ENCODE peak calls at places on chromosomes 3 and 15, in nine cellular contexts. One of them, this sample, is unnamed.
A peak's percentile ranks its signal among the peaks of the same experiment; 100 is the strongest.

GRCh38 chr3:140311428-140311827 is 366.4 kb upstream of the TRIM42 start:
- DNase-seq in heart right ventricle: no peak
- DNase-seq in mucosa of descending colon: peak; percentile 28
- DNase-seq in neural crest cell: no peak
- DNase-seq in Peyer's patch: no peak
- DNase-seq in heart left ventricle: no peak
- DNase-seq in GM12865: no peak
- DNase-seq in A549: no peak
- DNase-seq in BJ: no peak
- DNase-seq in this sample: no peak

GRCh38 chr3:116314476-116314875 is 130.8 kb downstream of the LSAMP start:
- DNase-seq in GM12865: no peak
- DNase-seq in mucosa of descending colon: no peak
- DNase-seq in A549: no peak
- DNase-seq in Peyer's patch: no peak
- DNase-seq in heart right ventricle: no peak
- DNase-seq in heart left ventricle: no peak
- DNase-seq in neural crest cell: no peak
- DNase-seq in BJ: no peak
- DNase-seq in this sample: no peak

GRCh38 chr15:34583399-34584320 is at the start of gene GOLGA8B:
- DNase-seq in neural crest cell: peak; percentile 55
- DNase-seq in heart left ventricle: peak; percentile 75
- DNase-seq in mucosa of descending colon: peak; percentile 80
- DNase-seq in BJ: no peak
- DNase-seq in GM12865: peak; percentile 88
- DNase-seq in heart right ventricle: peak; percentile 23
- DNase-seq in A549: peak; percentile 79
- DNase-seq in Peyer's patch: peak; percentile 84
- DNase-seq in this sample: no peak

GRCh38 chr15:25481208-25481862 is 42.5 kb upstream of the UBE3A start:
- DNase-seq in A549: no peak
- DNase-seq in heart right ventricle: no peak
- DNase-seq in neural crest cell: no peak
- DNase-seq in mucosa of descending colon: peak; percentile 28
- DNase-seq in GM12865: no peak
- DNase-seq in Peyer's patch: no peak
- DNase-seq in BJ: no peak
- DNase-seq in heart left ventricle: no peak
- DNase-seq in this sample: no peak

GRCh38 chr15:90141646-90142045 is 39.4 kb upstream of the IDH2 start:
- DNase-seq in neural crest cell: no peak
- DNase-seq in A549: no peak
- DNase-seq in heart right ventricle: no peak
- DNase-seq in BJ: no peak
- DNase-seq in heart left ventricle: no peak
- DNase-seq in Peyer's patch: no peak
- DNase-seq in mucosa of descending colon: no peak
- DNase-seq in GM12865: no peak
- DNase-seq in this sample: no peak

GRCh38 chr3:156181509-156181908 is 61.1 kb downstream of the KCNAB1 start:
- DNase-seq in GM12865: no peak
- DNase-seq in mucosa of descending colon: no peak
- DNase-seq in Peyer's patch: no peak
- DNase-seq in heart left ventricle: no peak
- DNase-seq in A549: peak; percentile 4
- DNase-seq in BJ: no peak
- DNase-seq in neural crest cell: no peak
- DNase-seq in heart right ventricle: no peak
- DNase-seq in this sample: no peak

GRCh38 chr3:115512565-115513410 is 110.5 kb upstream of the GAP43 start:
- DNase-seq in GM12865: peak; percentile 11
- DNase-seq in mucosa of descending colon: no peak
- DNase-seq in BJ: no peak
- DNase-seq in Peyer's patch: no peak
- DNase-seq in heart left ventricle: peak; percentile 61
- DNase-seq in A549: peak; percentile 11
- DNase-seq in neural crest cell: peak; percentile 46
- DNase-seq in heart right ventricle: no peak
- DNase-seq in this sample: no peak

GRCh38 chr3:180280601-180281000 is 243.9 kb upstream of the PEX5L start:
- DNase-seq in neural crest cell: no peak
- DNase-seq in A549: no peak
- DNase-seq in mucosa of descending colon: no peak
- DNase-seq in Peyer's patch: no peak
- DNase-seq in heart left ventricle: no peak
- DNase-seq in GM12865: no peak
- DNase-seq in BJ: no peak
- DNase-seq in heart right ventricle: no peak
- DNase-seq in this sample: no peak

GRCh38 chr15:28921925-28922711 is 36.3 kb downstream of the APBA2 start:
- DNase-seq in BJ: no peak
- DNase-seq in heart left ventricle: no peak
- DNase-seq in heart right ventricle: no peak
- DNase-seq in A549: no peak
- DNase-seq in mucosa of descending colon: no peak
- DNase-seq in Peyer's patch: no peak
- DNase-seq in GM12865: no peak
- DNase-seq in neural crest cell: no peak
- DNase-seq in this sample: no peak

GRCh38 chr3:124676236-124676635 is 54.0 kb upstream of the UMPS start:
- DNase-seq in neural crest cell: no peak
- DNase-seq in heart right ventricle: no peak
- DNase-seq in mucosa of descending colon: no peak
- DNase-seq in A549: no peak
- DNase-seq in BJ: no peak
- DNase-seq in GM12865: no peak
- DNase-seq in heart left ventricle: no peak
- DNase-seq in Peyer's patch: no peak
- DNase-seq in this sample: peak; percentile 4

GRCh38 chr15:95826831-95827230 is 503.7 kb upstream of the NR2F2 start:
- DNase-seq in BJ: no peak
- DNase-seq in A549: no peak
- DNase-seq in neural crest cell: no peak
- DNase-seq in heart right ventricle: no peak
- DNase-seq in mucosa of descending colon: no peak
- DNase-seq in heart left ventricle: no peak
- DNase-seq in Peyer's patch: no peak
- DNase-seq in GM12865: peak; percentile 44
- DNase-seq in this sample: no peak

GRCh38 chr3:89179355-89179997 is 72.1 kb downstream of the EPHA3 start:
- DNase-seq in mucosa of descending colon: no peak
- DNase-seq in neural crest cell: no peak
- DNase-seq in heart right ventricle: no peak
- DNase-seq in heart left ventricle: no peak
- DNase-seq in BJ: no peak
- DNase-seq in A549: no peak
- DNase-seq in Peyer's patch: no peak
- DNase-seq in GM12865: peak; percentile 84
- DNase-seq in this sample: no peak

GRCh38 chr15:90845201-90845949 is 23.0 kb upstream of the FURIN start:
- DNase-seq in heart left ventricle: no peak
- DNase-seq in GM12865: peak; percentile 70
- DNase-seq in heart right ventricle: no peak
- DNase-seq in A549: peak; percentile 60
- DNase-seq in Peyer's patch: no peak
- DNase-seq in neural crest cell: no peak
- DNase-seq in BJ: peak; percentile 65
- DNase-seq in mucosa of descending colon: no peak
- DNase-seq in this sample: no peak

GRCh38 chr3:101574388-101575156 is 592 bp downstream of the PCNP start:
- DNase-seq in heart right ventricle: peak; percentile 56
- DNase-seq in heart left ventricle: no peak
- DNase-seq in neural crest cell: peak; percentile 38
- DNase-seq in mucosa of descending colon: no peak
- DNase-seq in GM12865: peak; percentile 71
- DNase-seq in BJ: no peak
- DNase-seq in A549: peak; percentile 68
- DNase-seq in Peyer's patch: no peak
- DNase-seq in this sample: no peak

GRCh38 chr3:150393745-150394144 is 14.4 kb upstream of the TSC22D2 start:
- DNase-seq in heart left ventricle: no peak
- DNase-seq in mucosa of descending colon: no peak
- DNase-seq in neural crest cell: no peak
- DNase-seq in A549: no peak
- DNase-seq in BJ: no peak
- DNase-seq in Peyer's patch: no peak
- DNase-seq in GM12865: no peak
- DNase-seq in heart right ventricle: no peak
- DNase-seq in this sample: no peak

GRCh38 chr3:194133661-194134230 is 2.2 kb upstream of the HES1 start:
- DNase-seq in mucosa of descending colon: peak; percentile 70
- DNase-seq in BJ: no peak
- DNase-seq in Peyer's patch: peak; percentile 71
- DNase-seq in GM12865: no peak
- DNase-seq in neural crest cell: peak; percentile 45
- DNase-seq in A549: peak; percentile 68
- DNase-seq in heart right ventricle: peak; percentile 80
- DNase-seq in heart left ventricle: peak; percentile 84
- DNase-seq in this sample: no peak

GRCh38 chr3:49454457-49454856 is 15.6 kb upstream of the DAG1 start:
- DNase-seq in GM12865: peak; percentile 41
- DNase-seq in mucosa of descending colon: no peak
- DNase-seq in heart left ventricle: no peak
- DNase-seq in neural crest cell: no peak
- DNase-seq in heart right ventricle: no peak
- DNase-seq in A549: peak; percentile 50
- DNase-seq in BJ: no peak
- DNase-seq in Peyer's patch: no peak
- DNase-seq in this sample: no peak
- TF ChIP-seq CTCF in GM12865: peak; percentile 34
- TF ChIP-seq CTCF in mucosa of descending colon: no peak
- TF ChIP-seq CTCF in heart left ventricle: peak; percentile 36
- TF ChIP-seq CTCF in neural crest cell: peak; percentile 37
- TF ChIP-seq CTCF in heart right ventricle: peak; percentile 46
- TF ChIP-seq CTCF in A549: peak; percentile 30
- TF ChIP-seq CTCF in BJ: peak; percentile 19
- TF ChIP-seq CTCF in Peyer's patch: peak; percentile 4
- TF ChIP-seq CTCF in this sample: peak; percentile 6

DNA sequence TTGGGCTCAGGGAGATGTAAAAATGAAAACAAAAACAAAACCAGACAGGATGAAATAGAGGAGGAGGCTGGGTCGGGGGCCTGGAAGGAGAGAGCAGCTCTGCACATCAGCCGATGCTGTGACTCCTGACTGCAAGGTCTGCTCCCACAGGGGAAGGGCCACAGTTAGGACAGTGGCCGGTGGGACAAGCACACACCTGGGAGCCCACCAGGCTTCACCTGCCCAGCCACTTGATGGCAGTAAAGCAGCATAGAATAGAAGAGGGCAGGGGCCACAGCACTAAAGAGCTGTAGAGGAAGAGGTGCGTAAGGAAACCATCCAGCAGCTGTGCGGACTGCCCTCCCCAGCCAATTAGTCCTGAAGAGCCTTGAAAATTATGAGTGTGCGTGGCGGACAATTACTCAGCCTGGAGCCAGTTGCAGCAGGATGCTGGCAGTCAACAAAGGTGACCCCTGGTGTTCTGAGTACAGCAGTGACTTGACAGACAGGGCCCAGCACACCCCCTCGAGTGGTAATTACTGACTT is 29.8 kb downstream of the ALS2CL start:
- DNase-seq in heart left ventricle: peak; percentile 64
- DNase-seq in BJ: no peak
- DNase-seq in heart right ventricle: peak; percentile 34
- DNase-seq in A549: peak; percentile 3
- DNase-seq in GM12865: no peak
- DNase-seq in mucosa of descending colon: no peak
- DNase-seq in neural crest cell: no peak
- DNase-seq in Peyer's patch: peak; percentile 49
- DNase-seq in this sample: no peak
- TF ChIP-seq CTCF in heart left ventricle: peak; percentile 33
- TF ChIP-seq CTCF in BJ: peak; percentile 8
- TF ChIP-seq CTCF in heart right ventricle: peak; percentile 50
- TF ChIP-seq CTCF in A549: peak; percentile 10
- TF ChIP-seq CTCF in GM12865: no peak
- TF ChIP-seq CTCF in mucosa of descending colon: no peak
- TF ChIP-seq CTCF in neural crest cell: no peak
- TF ChIP-seq CTCF in Peyer's patch: no peak
- TF ChIP-seq CTCF in this sample: no peak

DNA sequence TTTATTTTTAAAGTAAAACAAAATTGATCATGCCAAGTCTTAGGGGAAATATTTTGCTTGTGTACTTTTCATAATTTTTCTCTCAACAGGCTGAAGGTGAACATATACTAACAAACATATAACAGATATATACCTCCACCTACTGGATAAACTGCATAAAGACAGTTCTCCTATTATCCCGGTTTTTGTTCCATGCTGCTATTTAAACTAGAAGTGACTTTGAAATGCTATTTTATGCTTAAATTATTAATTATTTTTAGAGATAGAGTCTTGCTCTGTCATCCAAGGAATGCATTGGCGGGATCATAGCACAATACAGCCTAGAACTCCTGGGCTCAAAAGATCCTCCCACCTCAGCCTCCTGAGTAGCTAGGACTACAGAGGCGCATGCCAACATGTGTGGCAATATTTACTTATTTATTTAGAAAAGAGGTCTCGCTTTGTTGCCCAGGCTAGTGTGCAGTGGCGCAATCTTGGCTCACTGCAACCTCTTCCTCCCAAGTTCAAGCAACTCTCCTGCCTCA is 49.8 kb downstream of the ST3GAL6 start:
- DNase-seq in heart left ventricle: no peak
- DNase-seq in Peyer's patch: no peak
- DNase-seq in neural crest cell: no peak
- DNase-seq in A549: peak; percentile 87
- DNase-seq in mucosa of descending colon: no peak
- DNase-seq in BJ: no peak
- DNase-seq in GM12865: peak; percentile 36
- DNase-seq in heart right ventricle: no peak
- DNase-seq in this sample: no peak
- TF ChIP-seq CTCF in heart left ventricle: peak; percentile 73
- TF ChIP-seq CTCF in Peyer's patch: peak; percentile 31
- TF ChIP-seq CTCF in neural crest cell: peak; percentile 86
- TF ChIP-seq CTCF in A549: peak; percentile 76
- TF ChIP-seq CTCF in mucosa of descending colon: peak; percentile 27
- TF ChIP-seq CTCF in BJ: peak; percentile 45
- TF ChIP-seq CTCF in GM12865: peak; percentile 41
- TF ChIP-seq CTCF in heart right ventricle: peak; percentile 73
- TF ChIP-seq CTCF in this sample: peak; percentile 48

GRCh38 chr3:10392244-10392643 is 71.3 kb upstream of the SEC13 start:
- DNase-seq in Peyer's patch: peak; percentile 10
- DNase-seq in heart right ventricle: no peak
- DNase-seq in BJ: no peak
- DNase-seq in A549: peak; percentile 10
- DNase-seq in GM12865: no peak
- DNase-seq in heart left ventricle: no peak
- DNase-seq in mucosa of descending colon: no peak
- DNase-seq in neural crest cell: no peak
- DNase-seq in this sample: no peak
- TF ChIP-seq CTCF in Peyer's patch: no peak
- TF ChIP-seq CTCF in heart right ventricle: no peak
- TF ChIP-seq CTCF in BJ: no peak
- TF ChIP-seq CTCF in A549: no peak
- TF ChIP-seq CTCF in GM12865: no peak
- TF ChIP-seq CTCF in heart left ventricle: no peak
- TF ChIP-seq CTCF in mucosa of descending colon: no peak
- TF ChIP-seq CTCF in neural crest cell: no peak
- TF ChIP-seq CTCF in this sample: no peak

GRCh38 chr3:122533931-122534334 is 19.2 kb upstream of the KPNA1 start:
- DNase-seq in heart left ventricle: no peak
- DNase-seq in GM12865: peak; percentile 87
- DNase-seq in mucosa of descending colon: no peak
- DNase-seq in heart right ventricle: no peak
- DNase-seq in A549: peak; percentile 58
- DNase-seq in BJ: peak; percentile 57
- DNase-seq in Peyer's patch: no peak
- DNase-seq in neural crest cell: no peak
- DNase-seq in this sample: no peak
- TF ChIP-seq CTCF in heart left ventricle: no peak
- TF ChIP-seq CTCF in GM12865: no peak
- TF ChIP-seq CTCF in mucosa of descending colon: no peak
- TF ChIP-seq CTCF in heart right ventricle: no peak
- TF ChIP-seq CTCF in A549: no peak
- TF ChIP-seq CTCF in BJ: no peak
- TF ChIP-seq CTCF in Peyer's patch: no peak
- TF ChIP-seq CTCF in neural crest cell: no peak
- TF ChIP-seq CTCF in this sample: no peak

This sample was measured in AG09319.